ENCODE peak calls at places on chromosomes 3 and 15, in six cellular contexts. J is lower lobe of right lung, W is upper lobe of right lung, B is transverse colon, F is hepatocyte, G is IMR-90. E is an unnamed sample. For H3K4me1, the result is how much of the 10 kb centered on the place peaks cover.

GRCh38 chr3:138944842-138945645 is 1.9 kb downstream of the FOXL2 start:
- DNase-seq in J (no peak), W (no peak), B (peak), F (peak), G (no peak), E (peak)

GRCh38 chr15:98241032-98241554 is 280.6 kb downstream of the ARRDC4 start:
- DNase-seq in J (no peak), W (no peak), B (no peak), F (no peak), G (no peak), E (no peak)

GRCh38 chr3:52210550-52211046 is 12.6 kb downstream of the ALAS1 start:
- DNase-seq in J (no peak), W (no peak), B (no peak), F (peak), G (peak), E (peak)

GRCh38 chr3:174480767-174481166 is 378.4 kb upstream of the NAALADL2 start:
- DNase-seq in J (no peak), W (no peak), B (no peak), F (no peak), G (no peak), E (no peak)

GRCh38 chr3:8503871-8504610 is 2.4 kb downstream of the LMCD1 start:
- DNase-seq in J (no peak), W (no peak), B (no peak), F (no peak), G (no peak), E (no peak)

GRCh38 chr15:80699981-80700380 is 4.9 kb downstream of the ABHD17C start:
- DNase-seq in J (no peak), W (no peak), B (no peak), F (no peak), G (peak), E (no peak)

GRCh38 chr3:71180524-71180923 is 403.0 kb downstream of the FOXP1 start:
- DNase-seq in J (no peak), W (no peak), B (no peak), F (no peak), G (no peak), E (no peak)

GRCh38 chr3:13539285-13539625 is 9.7 kb upstream of the FBLN2 start:
- DNase-seq in J (no peak), W (no peak), B (no peak), F (no peak), G (peak), E (no peak)

GRCh38 chr15:34292591-34292990 is 45.0 kb downstream of the SLC12A6 start:
- DNase-seq in J (no peak), W (no peak), B (no peak), F (no peak), G (no peak), E (no peak)

GRCh38 chr3:169112153-169112892 is 551.2 kb downstream of the MECOM start:
- DNase-seq in J (no peak), W (no peak), B (no peak), F (no peak), G (peak), E (peak)

GRCh38 chr3:184186902-184187207 is 856 bp downstream of the ABCF3 start:
- DNase-seq in J (no peak), W (no peak), B (no peak), F (no peak), G (no peak), E (no peak)

GRCh38 chr3:45506751-45507391 is 87.7 kb upstream of the LIMD1 start:
- DNase-seq in J (no peak), W (no peak), B (no peak), F (no peak), G (peak), E (no peak)

GRCh38 chr3:72451840-72452239 is 396.4 kb downstream of the SHQ1 start:
- DNase-seq in J (no peak), W (no peak), B (peak), F (peak), G (no peak), E (no peak)

GRCh38 chr3:33339758-33340157 is 62.5 kb downstream of the FBXL2 start:
- DNase-seq in J (no peak), W (no peak), B (no peak), F (no peak), G (no peak), E (no peak)

GRCh38 chr15:100261302-100262240 is 80.2 kb downstream of the ADAMTS17 start:
- DNase-seq in J (no peak), W (no peak), B (no peak), F (no peak), G (no peak), E (no peak)

GRCh38 chr3:85481411-85482192 is 522.8 kb downstream of the CADM2 start:
- DNase-seq in J (no peak), W (no peak), B (no peak), F (no peak), G (no peak), E (no peak)

DNA sequence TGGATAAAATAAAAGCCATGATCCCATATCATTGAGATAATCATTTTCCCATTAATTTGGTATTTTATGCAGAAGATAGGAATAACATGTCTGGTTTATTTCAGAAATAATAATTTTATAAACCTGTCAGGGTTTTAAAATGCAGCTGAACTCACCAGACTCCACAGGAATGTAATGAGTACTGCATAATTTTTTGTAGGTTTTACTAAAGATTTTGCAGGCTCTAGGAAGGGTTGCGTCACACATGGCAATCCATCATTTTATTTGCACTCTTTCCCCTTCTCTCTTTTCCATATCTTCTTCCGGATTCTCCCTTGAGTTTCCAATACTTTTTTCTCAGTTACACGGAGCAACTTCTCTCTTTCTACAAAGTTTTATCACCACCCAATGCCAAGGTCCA is 234.7 kb downstream of the NFKBIZ start:
- DNase-seq in J (no peak), W (no peak), B (no peak), F (no peak), G (peak), E (no peak)
- TF ChIP-seq CTCF in J (no peak), W (no peak), B (no peak), F (no peak), G (no peak), E (no peak)

GRCh38 chr15:31212956-31213694 is 111.6 kb upstream of the TRPM1 start:
- DNase-seq in J (no peak), W (no peak), B (no peak), F (no peak), G (no peak), E (no peak)
- H3K27ac ChIP-seq in J (peak), W (peak), B (no peak), F (peak), G (no peak), E (no peak)

GRCh38 chr15:92822216-92823144 is 77.6 kb upstream of the CHD2 start:
- DNase-seq in J (no peak), W (no peak), B (no peak), F (no peak), G (no peak), E (no peak)
- H3K4me1 ChIP-seq in J (under half), W (under half), B (under half), F (under half), G (under half), E (half or more)

GRCh38 chr3:142226474-142226873 is 1.1 kb upstream of the GK5 start:
- DNase-seq in J (no peak), W (no peak), B (no peak), F (no peak), G (no peak), E (peak)
- TF ChIP-seq CTCF in J (no peak), W (no peak), B (no peak), F (no peak), G (peak), E (peak)

DNA sequence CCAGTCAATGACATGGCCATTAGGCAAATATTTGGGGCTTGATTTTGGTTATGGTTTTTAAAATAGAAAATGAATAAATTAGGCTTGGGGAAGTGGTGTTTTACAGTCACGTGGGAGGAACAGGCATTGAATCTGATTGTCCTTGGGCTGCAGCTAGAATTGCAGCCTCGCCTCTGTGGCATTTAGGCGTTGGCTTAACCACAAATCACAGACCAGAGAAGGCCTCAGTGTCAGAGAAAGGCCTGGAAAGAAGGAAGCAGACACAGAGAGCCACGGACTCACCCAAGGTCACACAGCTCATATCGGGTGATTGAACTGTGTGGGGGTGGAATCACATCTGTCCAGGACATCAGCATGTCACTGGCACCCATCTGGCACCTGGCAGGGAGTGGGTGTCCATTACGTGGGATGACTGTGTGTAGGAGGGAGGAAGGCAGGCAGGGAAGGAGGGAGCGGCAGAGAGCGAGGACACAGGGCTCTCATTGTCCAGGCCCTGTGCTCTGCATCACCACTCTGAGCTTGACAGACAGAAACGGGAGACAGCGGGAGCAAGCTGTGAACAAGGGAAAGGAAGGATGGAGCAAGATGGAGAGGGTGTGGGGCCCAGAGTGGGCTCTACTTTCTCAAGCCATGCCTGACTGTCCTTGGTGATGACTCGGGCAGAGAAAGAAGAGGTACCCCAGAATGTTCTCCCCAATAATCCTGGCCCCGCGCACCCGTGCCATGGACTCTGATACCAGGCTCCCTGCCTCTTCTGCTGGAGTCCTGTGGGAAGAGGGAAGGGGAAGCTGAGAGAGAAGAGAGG is 186.4 kb downstream of the FAM43A start:
- DNase-seq in J (no peak), W (no peak), B (peak), F (no peak), G (peak), E (no peak)
- H3K27ac ChIP-seq in J (peak), W (peak), B (peak), F (peak), G (peak), E (no peak)

E was measured in cardiac muscle cell.